ENCODE peak calls at places on chromosome 5, in nine cellular contexts. One of them, this sample, is unnamed.

GRCh38 chr5:135569755-135570452 is 8.9 kb downstream of the CXCL14 start:
- DNase-seq in hippocampal formation: no peak
- DNase-seq in NCI-H1417 treated with DMSO at 0.1 percent for 48 hours: no peak
- DNase-seq in GM12892: no peak
- DNase-seq in epithelial cell of prostate: no peak
- DNase-seq in A172: peak; percentile 41
- DNase-seq in KG1: no peak
- DNase-seq in choroid plexus epithelial cell: peak; percentile 67
- DNase-seq in activated T-helper 1 cell treated with anti-CD3 and anti-CD28 coated beads, Interleukin-2, amount 50 U/mL, for 16 hours: no peak
- DNase-seq in this sample: no peak

GRCh38 chr5:51846015-51846414 is 462.8 kb downstream of the ISL1 start:
- DNase-seq in activated T-helper 1 cell treated with anti-CD3 and anti-CD28 coated beads, Interleukin-2, amount 50 U/mL, for 16 hours: no peak
- DNase-seq in choroid plexus epithelial cell: no peak
- DNase-seq in A172: no peak
- DNase-seq in GM12892: no peak
- DNase-seq in hippocampal formation: no peak
- DNase-seq in epithelial cell of prostate: no peak
- DNase-seq in NCI-H1417 treated with DMSO at 0.1 percent for 48 hours: no peak
- DNase-seq in KG1: no peak
- DNase-seq in this sample: no peak

GRCh38 chr5:117645400-117645799 is 1070.8 kb upstream of the SEMA6A start:
- DNase-seq in activated T-helper 1 cell treated with anti-CD3 and anti-CD28 coated beads, Interleukin-2, amount 50 U/mL, for 16 hours: no peak
- DNase-seq in epithelial cell of prostate: no peak
- DNase-seq in A172: no peak
- DNase-seq in GM12892: no peak
- DNase-seq in choroid plexus epithelial cell: no peak
- DNase-seq in NCI-H1417 treated with DMSO at 0.1 percent for 48 hours: no peak
- DNase-seq in hippocampal formation: no peak
- DNase-seq in KG1: no peak
- DNase-seq in this sample: no peak

GRCh38 chr5:65151632-65152031 is 330.1 kb downstream of the ADAMTS6 start:
- DNase-seq in activated T-helper 1 cell treated with anti-CD3 and anti-CD28 coated beads, Interleukin-2, amount 50 U/mL, for 16 hours: no peak
- DNase-seq in NCI-H1417 treated with DMSO at 0.1 percent for 48 hours: no peak
- DNase-seq in choroid plexus epithelial cell: peak; percentile 35
- DNase-seq in KG1: no peak
- DNase-seq in epithelial cell of prostate: no peak
- DNase-seq in A172: no peak
- DNase-seq in GM12892: no peak
- DNase-seq in hippocampal formation: no peak
- DNase-seq in this sample: no peak

GRCh38 chr5:73170522-73170921 is 2.5 kb upstream of the TMEM174 start:
- DNase-seq in GM12892: no peak
- DNase-seq in activated T-helper 1 cell treated with anti-CD3 and anti-CD28 coated beads, Interleukin-2, amount 50 U/mL, for 16 hours: no peak
- DNase-seq in NCI-H1417 treated with DMSO at 0.1 percent for 48 hours: no peak
- DNase-seq in A172: no peak
- DNase-seq in choroid plexus epithelial cell: peak; percentile 44
- DNase-seq in epithelial cell of prostate: no peak
- DNase-seq in KG1: peak; percentile 9
- DNase-seq in hippocampal formation: no peak
- DNase-seq in this sample: no peak

GRCh38 chr5:136699661-136700060 is 334.3 kb upstream of the TRPC7 start:
- DNase-seq in activated T-helper 1 cell treated with anti-CD3 and anti-CD28 coated beads, Interleukin-2, amount 50 U/mL, for 16 hours: no peak
- DNase-seq in epithelial cell of prostate: no peak
- DNase-seq in GM12892: no peak
- DNase-seq in KG1: peak; percentile 4
- DNase-seq in choroid plexus epithelial cell: no peak
- DNase-seq in NCI-H1417 treated with DMSO at 0.1 percent for 48 hours: no peak
- DNase-seq in A172: no peak
- DNase-seq in hippocampal formation: no peak
- DNase-seq in this sample: no peak

GRCh38 chr5:56314536-56314935 is 81.4 kb upstream of the ANKRD55 start:
- DNase-seq in epithelial cell of prostate: no peak
- DNase-seq in NCI-H1417 treated with DMSO at 0.1 percent for 48 hours: no peak
- DNase-seq in activated T-helper 1 cell treated with anti-CD3 and anti-CD28 coated beads, Interleukin-2, amount 50 U/mL, for 16 hours: no peak
- DNase-seq in hippocampal formation: no peak
- DNase-seq in GM12892: peak; percentile 39
- DNase-seq in A172: no peak
- DNase-seq in choroid plexus epithelial cell: peak; percentile 63
- DNase-seq in KG1: no peak
- DNase-seq in this sample: no peak

GRCh38 chr5:100668511-100668910 is 133.3 kb downstream of the FAM174A start:
- DNase-seq in activated T-helper 1 cell treated with anti-CD3 and anti-CD28 coated beads, Interleukin-2, amount 50 U/mL, for 16 hours: no peak
- DNase-seq in NCI-H1417 treated with DMSO at 0.1 percent for 48 hours: no peak
- DNase-seq in epithelial cell of prostate: no peak
- DNase-seq in GM12892: no peak
- DNase-seq in A172: peak; percentile 64
- DNase-seq in choroid plexus epithelial cell: peak; percentile 81
- DNase-seq in hippocampal formation: no peak
- DNase-seq in KG1: no peak
- DNase-seq in this sample: no peak

GRCh38 chr5:157612071-157612476 is 36.5 kb upstream of the ADAM19 start:
- DNase-seq in GM12892: no peak
- DNase-seq in choroid plexus epithelial cell: no peak
- DNase-seq in activated T-helper 1 cell treated with anti-CD3 and anti-CD28 coated beads, Interleukin-2, amount 50 U/mL, for 16 hours: no peak
- DNase-seq in epithelial cell of prostate: peak; percentile 66
- DNase-seq in KG1: no peak
- DNase-seq in A172: peak; percentile 38
- DNase-seq in hippocampal formation: no peak
- DNase-seq in NCI-H1417 treated with DMSO at 0.1 percent for 48 hours: no peak
- DNase-seq in this sample: no peak

GRCh38 chr5:3913264-3913663 is 317.6 kb downstream of the IRX1 start:
- DNase-seq in A172: no peak
- DNase-seq in KG1: no peak
- DNase-seq in choroid plexus epithelial cell: no peak
- DNase-seq in hippocampal formation: no peak
- DNase-seq in epithelial cell of prostate: no peak
- DNase-seq in activated T-helper 1 cell treated with anti-CD3 and anti-CD28 coated beads, Interleukin-2, amount 50 U/mL, for 16 hours: no peak
- DNase-seq in GM12892: no peak
- DNase-seq in NCI-H1417 treated with DMSO at 0.1 percent for 48 hours: no peak
- DNase-seq in this sample: no peak

GRCh38 chr5:168059111-168059510 is 232.3 kb upstream of the WWC1 start:
- DNase-seq in KG1: no peak
- DNase-seq in hippocampal formation: no peak
- DNase-seq in GM12892: no peak
- DNase-seq in NCI-H1417 treated with DMSO at 0.1 percent for 48 hours: no peak
- DNase-seq in choroid plexus epithelial cell: no peak
- DNase-seq in epithelial cell of prostate: no peak
- DNase-seq in activated T-helper 1 cell treated with anti-CD3 and anti-CD28 coated beads, Interleukin-2, amount 50 U/mL, for 16 hours: no peak
- DNase-seq in A172: no peak
- DNase-seq in this sample: no peak

GRCh38 chr5:23528677-23529076 is 21.3 kb downstream of the PRDM9 start:
- DNase-seq in KG1: no peak
- DNase-seq in hippocampal formation: no peak
- DNase-seq in GM12892: no peak
- DNase-seq in A172: no peak
- DNase-seq in NCI-H1417 treated with DMSO at 0.1 percent for 48 hours: no peak
- DNase-seq in epithelial cell of prostate: no peak
- DNase-seq in choroid plexus epithelial cell: no peak
- DNase-seq in activated T-helper 1 cell treated with anti-CD3 and anti-CD28 coated beads, Interleukin-2, amount 50 U/mL, for 16 hours: no peak
- DNase-seq in this sample: no peak

GRCh38 chr5:18088020-18088579 is 453.8 kb downstream of the TAF11L14 start:
- DNase-seq in A172: no peak
- DNase-seq in epithelial cell of prostate: no peak
- DNase-seq in choroid plexus epithelial cell: no peak
- DNase-seq in GM12892: no peak
- DNase-seq in NCI-H1417 treated with DMSO at 0.1 percent for 48 hours: no peak
- DNase-seq in KG1: no peak
- DNase-seq in activated T-helper 1 cell treated with anti-CD3 and anti-CD28 coated beads, Interleukin-2, amount 50 U/mL, for 16 hours: no peak
- DNase-seq in hippocampal formation: no peak
- DNase-seq in this sample: no peak

GRCh38 chr5:150142800-150143724 is 12.6 kb downstream of the PDGFRB start:
- DNase-seq in GM12892: no peak
- DNase-seq in choroid plexus epithelial cell: peak; percentile 95
- DNase-seq in activated T-helper 1 cell treated with anti-CD3 and anti-CD28 coated beads, Interleukin-2, amount 50 U/mL, for 16 hours: no peak
- DNase-seq in hippocampal formation: no peak
- DNase-seq in epithelial cell of prostate: peak; percentile 29
- DNase-seq in A172: peak; percentile 96
- DNase-seq in KG1: no peak
- DNase-seq in NCI-H1417 treated with DMSO at 0.1 percent for 48 hours: no peak
- DNase-seq in this sample: no peak

GRCh38 chr5:125668904-125669303 is 754.3 kb upstream of the GRAMD2B start:
- DNase-seq in hippocampal formation: no peak
- DNase-seq in epithelial cell of prostate: peak; percentile 73
- DNase-seq in A172: peak; percentile 56
- DNase-seq in NCI-H1417 treated with DMSO at 0.1 percent for 48 hours: peak; percentile 41
- DNase-seq in choroid plexus epithelial cell: no peak
- DNase-seq in GM12892: no peak
- DNase-seq in activated T-helper 1 cell treated with anti-CD3 and anti-CD28 coated beads, Interleukin-2, amount 50 U/mL, for 16 hours: no peak
- DNase-seq in KG1: no peak
- DNase-seq in this sample: peak; percentile 94

GRCh38 chr5:163609910-163610309 is 104.5 kb downstream of the MAT2B start:
- DNase-seq in activated T-helper 1 cell treated with anti-CD3 and anti-CD28 coated beads, Interleukin-2, amount 50 U/mL, for 16 hours: no peak
- DNase-seq in NCI-H1417 treated with DMSO at 0.1 percent for 48 hours: no peak
- DNase-seq in A172: no peak
- DNase-seq in hippocampal formation: no peak
- DNase-seq in GM12892: no peak
- DNase-seq in KG1: no peak
- DNase-seq in epithelial cell of prostate: no peak
- DNase-seq in choroid plexus epithelial cell: no peak
- DNase-seq in this sample: no peak

GRCh38 chr5:160978944-160979343 is 126.9 kb upstream of the ATP10B start:
- DNase-seq in epithelial cell of prostate: no peak
- DNase-seq in NCI-H1417 treated with DMSO at 0.1 percent for 48 hours: no peak
- DNase-seq in hippocampal formation: no peak
- DNase-seq in KG1: no peak
- DNase-seq in activated T-helper 1 cell treated with anti-CD3 and anti-CD28 coated beads, Interleukin-2, amount 50 U/mL, for 16 hours: no peak
- DNase-seq in GM12892: no peak
- DNase-seq in A172: no peak
- DNase-seq in choroid plexus epithelial cell: no peak
- DNase-seq in this sample: no peak